ENCODE peak calls at places on chromosomes 7 and 10, in five cellular contexts. Y is uterus, B is fibroblast of mammary gland, D is foreskin fibroblast, M is heart left ventricle. O is an unnamed sample.

GRCh38 chr7:40772096-40772495 is 637.3 kb downstream of the SUGCT start:
- DNase-seq in Y (no peak), B (no peak), D (no peak), M (no peak), O (no peak)

GRCh38 chr7:101017099-101017777 is 2.6 kb upstream of the MUC17 start:
- DNase-seq in Y (peak; percentile 68), B (peak; percentile 82), D (peak; percentile 91), M (peak; percentile 71), O (peak; percentile 43)

GRCh38 chr10:69757553-69758309 is 44.0 kb upstream of the COL13A1 start:
- DNase-seq in Y (no peak), B (peak; percentile 48), D (peak; percentile 77), M (peak; percentile 40), O (no peak)

GRCh38 chr7:157845203-157845810 is 508.5 kb downstream of the DNAJB6 start:
- DNase-seq in Y (no peak), B (peak; percentile 80), D (no peak), M (no peak), O (no peak)

GRCh38 chr10:89966211-89966610 is 264.8 kb downstream of the KIF20B start:
- DNase-seq in Y (no peak), B (no peak), D (no peak), M (no peak), O (no peak)

GRCh38 chr7:13508586-13508985 is 480.9 kb downstream of the ETV1 start:
- DNase-seq in Y (no peak), B (peak; percentile 9), D (peak; percentile 54), M (no peak), O (no peak)

GRCh38 chr10:119103687-119104652 is at the start of gene DENND10:
- DNase-seq in Y (peak; percentile 88), B (peak; percentile 68), D (peak; percentile 91), M (peak; percentile 86), O (peak; percentile 69)

GRCh38 chr7:117157121-117157870 is 165.6 kb downstream of the WNT2 start:
- DNase-seq in Y (peak; percentile 44), B (peak; percentile 93), D (peak; percentile 91), M (peak; percentile 51), O (no peak)

GRCh38 chr7:24898691-24899090 is 81.3 kb downstream of the OSBPL3 start:
- DNase-seq in Y (no peak), B (peak; percentile 59), D (peak; percentile 37), M (no peak), O (no peak)

GRCh38 chr10:34522542-34522941 is 292.6 kb downstream of the PARD3 start:
- DNase-seq in Y (no peak), B (peak; percentile 33), D (no peak), M (no peak), O (no peak)

GRCh38 chr7:30682131-30683083 is at the start of gene CRHR2:
- DNase-seq in Y (no peak), B (no peak), D (no peak), M (peak; percentile 33), O (no peak)

GRCh38 chr7:90764848-90765570 is 168.9 kb downstream of the CDK14 start:
- DNase-seq in Y (no peak), B (peak; percentile 59), D (no peak), M (no peak), O (no peak)

GRCh38 chr7:26091933-26092332 is 60.1 kb upstream of the NFE2L3 start:
- DNase-seq in Y (no peak), B (peak; percentile 3), D (no peak), M (no peak), O (no peak)

GRCh38 chr7:129825005-129825553 is 127.7 kb downstream of the UBE2H start:
- DNase-seq in Y (peak; percentile 60), B (no peak), D (peak; percentile 75), M (peak; percentile 48), O (no peak)

GRCh38 chr10:62166331-62167154 is 102.1 kb downstream of the RTKN2 start:
- DNase-seq in Y (peak; percentile 53), B (peak; percentile 62), D (peak; percentile 74), M (no peak), O (no peak)

GRCh38 chr7:112371721-112372120 is 78.5 kb upstream of the IFRD1 start:
- DNase-seq in Y (no peak), B (peak; percentile 8), D (no peak), M (no peak), O (no peak)

GRCh38 chr7:2037805-2038635 is 194.7 kb downstream of the MAD1L1 start:
- DNase-seq in Y (peak; percentile 69), B (peak; percentile 49), D (peak; percentile 70), M (no peak), O (no peak)

GRCh38 chr10:93599778-93600177 is 1.3 kb downstream of the RBP4 start:
- DNase-seq in Y (no peak), B (no peak), D (no peak), M (no peak), O (no peak)

GRCh38 chr10:60208676-60209269 is 180.9 kb downstream of the ANK3 start:
- DNase-seq in Y (no peak), B (peak; percentile 65), D (peak; percentile 66), M (no peak), O (no peak)

GRCh38 chr10:84348860-84349259 is 20.5 kb downstream of the CCSER2 start:
- DNase-seq in Y (no peak), B (peak; percentile 81), D (peak; percentile 60), M (no peak), O (no peak)

DNA sequence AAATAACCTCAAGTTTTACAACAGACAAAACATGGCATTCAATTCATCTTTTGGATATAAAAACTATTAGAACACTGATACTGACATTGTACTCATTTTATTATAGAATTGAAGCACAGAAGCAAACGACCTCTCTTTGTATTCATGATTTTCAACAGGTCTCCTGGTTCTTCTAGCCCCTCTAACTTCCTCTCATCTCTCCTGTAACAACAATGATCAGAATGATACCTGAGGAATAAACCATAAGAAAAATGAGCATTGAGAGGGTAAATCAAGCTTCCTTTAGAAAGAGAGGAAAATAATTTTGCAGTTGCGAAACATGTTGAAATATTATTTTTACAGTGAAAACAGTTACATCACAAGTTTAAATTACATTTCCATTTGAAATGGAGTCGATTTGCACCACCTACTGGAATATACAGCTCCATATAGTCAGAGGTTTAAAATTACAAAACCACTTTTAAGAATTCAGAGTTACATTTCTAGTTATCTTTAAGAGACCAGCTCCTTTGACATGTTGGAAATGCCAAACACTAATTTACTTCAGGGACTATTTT is 17.5 kb upstream of the TEX36 start:
- DNase-seq in Y (no peak), B (peak; percentile 20), D (peak; percentile 64), M (no peak), O (no peak)
- TF ChIP-seq CTCF in Y (no peak), B (peak; percentile 17), D (no peak), M (no peak), O (no peak)

GRCh38 chr7:155533827-155534690 is 12.3 kb downstream of the CNPY1 start:
- DNase-seq in Y (no peak), B (peak; percentile 6), D (peak; percentile 34), M (no peak), O (no peak)
- TF ChIP-seq CTCF in Y (peak; percentile 22), B (peak; percentile 58), D (peak; percentile 54), M (peak; percentile 39), O (no peak)

GRCh38 chr10:46294641-46295230 is 7.9 kb downstream of the ANTXRL start:
- DNase-seq in Y (no peak), B (no peak), D (no peak), M (no peak), O (no peak)

GRCh38 chr10:46293228-46293627 is 6.4 kb downstream of the ANTXRL start:
- DNase-seq in Y (no peak), B (no peak), D (no peak), M (no peak), O (no peak)

GRCh38 chr10:46292573-46293023 is 5.8 kb downstream of the ANTXRL start:
- DNase-seq in Y (peak; percentile 10), B (no peak), D (no peak), M (no peak), O (no peak)

GRCh38 chr10:46291817-46292572 is 5.2 kb downstream of the ANTXRL start:
- DNase-seq in Y (peak; percentile 18), B (no peak), D (no peak), M (no peak), O (no peak)

DNA sequence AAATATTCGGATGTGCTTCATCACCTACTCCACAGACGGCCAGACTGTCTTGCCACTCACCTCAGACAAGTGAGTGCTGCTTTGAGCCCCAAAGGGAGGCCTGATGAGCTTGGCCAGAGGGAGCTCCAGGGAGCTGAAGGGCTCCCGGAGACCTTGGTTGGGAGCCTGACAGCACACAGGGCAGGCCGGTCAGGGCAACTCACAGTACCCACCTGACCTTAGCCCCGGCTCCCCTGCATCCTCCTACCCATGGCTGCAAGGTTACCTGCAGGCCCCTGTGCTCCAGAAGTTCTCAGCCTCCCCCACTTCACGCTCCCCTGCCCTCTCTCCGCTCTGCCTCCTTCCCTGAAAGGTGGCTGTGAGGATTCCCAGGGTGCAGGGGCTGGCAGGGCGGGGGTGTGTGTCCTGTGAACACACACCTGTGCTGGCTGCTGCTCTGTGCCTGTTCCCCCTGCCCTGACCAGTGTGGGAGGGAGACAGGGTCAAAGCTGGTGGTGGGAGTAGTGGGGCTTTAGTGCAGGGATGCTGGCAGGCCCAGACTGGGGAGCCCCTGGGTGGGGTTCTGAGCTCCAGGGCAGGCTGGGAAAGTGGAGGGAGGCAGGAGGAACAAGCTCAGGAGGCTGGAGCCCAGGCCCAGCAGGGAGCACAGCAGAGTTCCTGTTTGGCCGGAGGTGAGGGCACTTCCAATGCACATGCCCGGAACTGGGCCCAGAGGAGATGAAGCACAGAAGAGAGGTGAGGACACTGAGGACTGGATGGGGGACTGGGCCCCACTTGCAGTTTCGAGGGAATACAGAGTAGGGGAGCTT is 7.2 kb downstream of the ANTXRL start:
- DNase-seq in Y (peak; percentile 6), B (no peak), D (no peak), M (no peak), O (peak; percentile 11)
- TF ChIP-seq CTCF in Y (no peak), B (no peak), D (no peak), M (no peak), O (no peak)

GRCh38 chr7:27201231-27202017 is 1.5 kb upstream of the HOXA13 start:
- DNase-seq in Y (no peak), B (no peak), D (peak; percentile 38), M (no peak), O (no peak)

GRCh38 chr7:27198871-27199801 is 755 bp downstream of the HOXA13 start:
- DNase-seq in Y (no peak), B (no peak), D (peak; percentile 69), M (no peak), O (no peak)

GRCh38 chr7:27200761-27201230 is 905 bp upstream of the HOXA13 start:
- DNase-seq in Y (no peak), B (no peak), D (no peak), M (no peak), O (no peak)

GRCh38 chr7:27198138-27198841 is 1.6 kb downstream of the HOXA13 start:
- DNase-seq in Y (no peak), B (no peak), D (peak; percentile 38), M (no peak), O (no peak)

DNA sequence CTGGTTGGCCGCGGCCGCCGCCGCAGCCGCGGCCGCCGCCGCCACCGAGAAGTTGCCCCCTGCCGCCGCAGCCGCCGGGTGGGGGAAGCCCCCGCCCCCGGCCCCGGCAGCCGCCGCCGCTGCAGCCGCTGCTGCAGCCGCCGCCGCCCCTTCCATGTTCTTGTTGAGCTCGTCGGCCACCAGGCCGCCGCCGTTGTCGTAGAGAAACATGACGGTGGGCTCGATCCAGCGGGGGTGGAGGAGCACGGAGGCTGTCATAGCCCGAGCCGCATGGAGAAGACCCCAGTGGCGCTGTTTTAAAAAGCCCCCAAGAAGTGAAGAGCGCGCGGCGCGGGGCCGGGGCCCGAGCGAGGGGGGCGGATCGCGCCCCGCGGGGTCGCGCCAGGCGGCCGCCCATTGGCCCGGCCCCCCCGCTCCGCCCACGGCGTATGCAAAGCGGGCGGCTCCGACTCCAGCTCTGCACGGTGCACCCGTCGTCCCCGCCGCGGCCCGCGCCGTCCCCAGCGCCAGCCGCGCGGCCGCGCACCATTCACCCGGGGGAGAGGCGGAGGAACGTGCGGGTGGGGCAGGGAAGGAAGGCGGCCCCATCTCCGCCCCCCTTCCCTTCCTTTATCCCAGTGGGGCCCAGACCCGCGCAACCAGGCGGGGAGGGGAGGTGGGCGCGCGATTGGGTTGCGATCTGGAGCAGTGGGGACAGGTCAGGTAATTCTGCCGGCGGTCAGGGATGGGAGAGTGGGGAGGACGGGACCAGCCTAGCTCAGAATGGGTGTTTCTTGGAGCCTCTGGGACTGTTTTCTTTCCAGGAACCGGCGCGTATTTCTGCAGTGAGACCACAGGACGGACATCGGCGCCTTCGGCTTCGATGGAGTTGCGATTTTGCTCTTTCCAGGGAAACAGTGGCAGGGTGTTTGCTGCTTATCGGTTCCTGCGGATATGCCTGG is at the start of gene HOXA13:
- DNase-seq in Y (no peak), B (peak; percentile 17), D (peak; percentile 94), M (no peak), O (no peak)
- TF ChIP-seq CTCF in Y (no peak), B (no peak), D (no peak), M (no peak), O (no peak)